ENCODE peak calls at places on chromosomes 7 and 10, in six cellular contexts. V, K, E, P, H and D are unnamed samples.

GRCh38 chr10:26438534-26439269 is 561 bp downstream of the APBB1IP start:
- DNase-seq in V (peak; percentile 17), E (peak; percentile 33), H (peak; percentile 31), K (peak; percentile 45), P (no peak), D (no peak)

GRCh38 chr7:128728608-128729007 is 10.6 kb upstream of the CALU start:
- DNase-seq in H (no peak), V (peak; percentile 38), E (no peak), P (peak; percentile 54), K (no peak), D (peak; percentile 18)

GRCh38 chr7:135248546-135248945 is 14.9 kb downstream of the STRA8 start:
- DNase-seq in V (no peak), K (no peak), E (no peak), H (no peak), P (no peak), D (no peak)

GRCh38 chr7:115227473-115228235 is 305.8 kb downstream of the MDFIC start:
- DNase-seq in K (no peak), E (no peak), P (no peak), H (no peak), V (no peak), D (no peak)

GRCh38 chr7:141073641-141074161 is at the start of gene TMEM178B:
- DNase-seq in H (no peak), E (no peak), K (peak; percentile 11), V (no peak), P (no peak), D (no peak)

GRCh38 chr10:123148414-123149161 is 652 bp downstream of the HMX2 start:
- DNase-seq in E (no peak), P (no peak), H (no peak), V (no peak), K (no peak), D (no peak)

GRCh38 chr7:134727711-134728110 is 51.7 kb upstream of the CALD1 start:
- DNase-seq in H (no peak), K (no peak), P (no peak), V (no peak), E (no peak), D (no peak)

GRCh38 chr10:1736180-1736971 is 949 bp downstream of the ADARB2 start:
- DNase-seq in H (no peak), P (no peak), V (no peak), E (no peak), K (no peak), D (no peak)

GRCh38 chr7:33792547-33793105 is 112.7 kb upstream of the BMPER start:
- DNase-seq in P (no peak), V (no peak), H (no peak), E (no peak), K (no peak), D (no peak)

GRCh38 chr10:58856508-58857240 is 319.8 kb upstream of the PHYHIPL start:
- DNase-seq in K (no peak), E (no peak), P (peak; percentile 79), V (peak; percentile 95), H (no peak), D (peak; percentile 37)

GRCh38 chr7:51366930-51367613 is 50.5 kb upstream of the COBL start:
- DNase-seq in P (no peak), V (peak; percentile 64), E (peak; percentile 71), K (no peak), H (peak; percentile 34), D (peak; percentile 14)

GRCh38 chr10:5504146-5505072 is 5.0 kb upstream of the CALML5 start:
- DNase-seq in K (no peak), H (peak; percentile 8), P (no peak), V (no peak), E (peak; percentile 69), D (peak; percentile 63)

GRCh38 chr7:100865372-100865911 is 1.7 kb upstream of the TRIP6 start:
- DNase-seq in V (no peak), K (no peak), P (peak; percentile 97), H (no peak), E (no peak), D (peak; percentile 95)

GRCh38 chr7:111958889-111959288 is 247.3 kb downstream of the DOCK4 start:
- DNase-seq in H (no peak), P (no peak), K (no peak), E (no peak), V (no peak), D (no peak)

GRCh38 chr10:112728997-112729396 is 221.1 kb upstream of the TCF7L2 start:
- DNase-seq in V (no peak), H (no peak), E (no peak), K (no peak), P (no peak), D (no peak)

GRCh38 chr10:94038024-94038423 is 44.3 kb downstream of the PLCE1 start:
- DNase-seq in H (no peak), K (no peak), E (no peak), V (peak; percentile 40), P (no peak), D (no peak)

GRCh38 chr10:123878666-123879311 is 12.8 kb downstream of the CPXM2 start:
- DNase-seq in P (no peak), H (no peak), K (no peak), V (no peak), E (peak; percentile 57), D (no peak)

GRCh38 chr7:66211429-66211828 is 6.3 kb downstream of the TPST1 start:
- DNase-seq in K (no peak), P (no peak), E (no peak), V (peak; percentile 60), H (no peak), D (no peak)

GRCh38 chr10:23155166-23155565 is 36.9 kb upstream of the PTF1A start:
- DNase-seq in E (no peak), K (no peak), V (peak; percentile 36), H (no peak), P (no peak), D (no peak)

GRCh38 chr10:117339569-117339968 is 35.7 kb downstream of the PDZD8 start:
- DNase-seq in E (no peak), H (no peak), V (peak; percentile 78), P (no peak), K (no peak), D (no peak)

GRCh38 chr10:80408198-80409085 is at the start of gene PRXL2A:
- DNase-seq in E (peak; percentile 79), P (no peak), K (peak; percentile 92), V (peak; percentile 59), H (peak; percentile 89), D (no peak)

GRCh38 chr10:28008054-28008453 is 9.2 kb upstream of the ODAD2 start:
- DNase-seq in K (no peak), E (no peak), P (no peak), V (no peak), H (no peak), D (no peak)

GRCh38 chr10:116888380-116889055 is 39.2 kb downstream of the ENO4 start:
- DNase-seq in E (peak; percentile 72), H (peak; percentile 63), K (no peak), P (peak; percentile 85), V (peak; percentile 83), D (peak; percentile 65)

GRCh38 chr10:96995851-96996250 is 163.8 kb downstream of the LCOR start:
- DNase-seq in V (no peak), H (no peak), E (no peak), P (no peak), K (no peak), D (peak; percentile 37)

GRCh38 chr10:31808258-31809218 is 120.1 kb downstream of the ARHGAP12 start:
- DNase-seq in H (peak; percentile 11), P (peak; percentile 6), V (peak; percentile 88), K (no peak), E (peak; percentile 45), D (no peak)

GRCh38 chr7:37065779-37066271 is 341.5 kb upstream of the AOAH start:
- DNase-seq in H (no peak), P (peak; percentile 89), V (peak; percentile 41), E (no peak), K (no peak), D (no peak)

GRCh38 chr10:60099998-60100747 is 193.8 kb upstream of the CCDC6 start:
- DNase-seq in P (peak; percentile 13), E (peak; percentile 56), K (no peak), V (peak; percentile 75), H (no peak), D (no peak)

DNA sequence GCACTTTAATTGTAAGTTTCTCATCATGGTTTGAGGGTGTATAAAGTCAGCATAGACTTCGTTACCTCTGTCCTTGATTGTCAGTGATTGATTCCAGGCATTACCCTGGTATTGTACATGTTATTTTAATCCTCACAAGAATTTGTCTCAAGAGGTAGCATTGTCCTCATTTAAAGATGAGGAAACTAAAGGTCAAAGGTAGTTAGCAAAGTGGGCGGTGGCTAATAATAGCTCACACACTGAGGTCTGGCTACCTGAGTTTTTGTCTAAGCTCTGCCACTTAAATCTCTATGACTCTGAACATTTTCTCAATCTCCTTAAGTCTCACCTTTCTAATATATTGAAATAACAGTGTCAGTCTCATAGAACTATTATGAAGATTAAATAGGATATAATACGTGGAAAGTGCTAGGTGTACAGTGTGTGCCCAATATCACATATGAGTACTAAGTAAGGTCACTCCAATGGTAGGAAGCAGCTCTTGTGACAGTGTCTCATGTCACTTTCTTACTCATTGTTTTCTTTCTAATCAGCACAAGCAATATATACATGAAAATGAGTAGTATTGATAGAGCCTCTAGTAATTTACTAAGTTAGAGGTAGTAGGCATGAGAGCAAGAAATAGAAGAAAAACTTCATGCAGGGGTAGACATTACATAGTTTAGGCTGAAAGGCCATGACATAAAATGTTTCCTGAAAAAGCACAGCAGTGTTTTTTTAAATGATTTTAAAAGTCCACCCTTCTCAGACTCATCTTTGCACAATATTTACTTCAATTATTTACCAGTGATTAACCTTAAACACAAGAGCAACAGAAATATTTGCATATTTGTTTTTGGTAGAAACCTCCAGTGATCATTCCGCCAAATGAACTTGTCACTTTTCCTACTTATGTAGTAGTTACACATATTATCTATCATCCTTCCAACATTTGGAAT is 21.0 kb downstream of the AHR start:
- DNase-seq in E (no peak), V (no peak), H (no peak), K (no peak), P (no peak), D (no peak)
- H3K27ac ChIP-seq in E (no peak overlapping the region), V (no peak overlapping the region), H (peak overlapping the region; percentile 7), K (no peak overlapping the region), P (no peak overlapping the region), D (peak overlapping the region; percentile 2)

GRCh38 chr7:117269895-117270294 is 53.0 kb downstream of the WNT2 start:
- DNase-seq in P (peak; percentile 68), E (no peak), V (peak; percentile 55), H (no peak), K (no peak), D (peak; percentile 37)
- H3K27ac ChIP-seq in P (peak overlapping the region; percentile 96), E (no peak overlapping the region), V (no peak overlapping the region), H (no peak overlapping the region), K (no peak overlapping the region), D (peak overlapping the region; percentile 87)

GRCh38 chr10:77513783-77514331 is 123.8 kb downstream of the KCNMA1 start:
- DNase-seq in H (peak; percentile 61), P (peak; percentile 64), V (peak; percentile 70), K (peak; percentile 42), E (peak; percentile 71), D (no peak)
- H3K27ac ChIP-seq in H (peak overlapping the region; percentile 68), P (peak overlapping the region; percentile 36), V (peak overlapping the region; percentile 4), K (no peak overlapping the region), E (no peak overlapping the region), D (peak overlapping the region; percentile 61)

DNA sequence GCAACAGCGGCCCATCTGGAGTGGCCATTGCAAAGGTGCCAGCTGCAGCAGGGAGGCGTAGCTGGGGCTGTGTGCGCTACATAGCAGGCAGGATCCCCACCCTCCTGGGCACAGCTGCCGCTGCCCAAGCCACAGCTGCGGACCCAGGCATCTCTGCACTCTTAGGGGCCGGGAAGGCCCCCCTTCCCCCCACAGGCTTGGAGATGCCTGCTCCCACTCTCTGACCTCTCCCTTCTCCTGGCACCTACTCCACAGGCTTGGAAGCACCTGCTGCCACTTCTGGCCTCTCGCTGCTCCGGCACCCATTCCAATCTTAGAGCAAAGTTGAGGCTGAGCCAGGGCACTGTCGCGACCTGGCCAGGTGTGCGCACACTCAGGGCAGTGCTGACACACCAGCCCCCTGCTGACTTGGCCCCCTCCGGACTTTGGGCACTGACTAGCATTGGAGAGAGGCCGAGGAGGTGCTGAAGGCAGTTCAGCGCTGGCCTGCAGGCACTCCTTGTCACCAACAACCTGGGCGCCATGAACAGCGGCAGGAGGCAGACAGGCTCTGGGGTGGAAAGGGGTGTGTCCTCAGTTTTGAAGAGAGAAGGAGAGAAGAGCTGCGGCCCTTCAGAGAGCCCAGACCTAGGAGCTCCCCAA is 18.4 kb downstream of the RBM48 start:
- DNase-seq in V (no peak), H (no peak), P (no peak), K (no peak), E (no peak), D (no peak)
- H3K27ac ChIP-seq in V (no peak overlapping the region), H (no peak overlapping the region), P (no peak overlapping the region), K (peak overlapping the region; percentile 56), E (no peak overlapping the region), D (no peak overlapping the region)